ENCODE peak calls at places on chromosomes 16 and 17, in four cellular contexts. One of them, this sample, is unnamed. For H3K4me1, the result is how much of the 10 kb centered on the place peaks cover.

GRCh38 chr16:2231016-2231931 is 5.0 kb upstream of the DNASE1L2 start:
- DNase-seq in naive thymus-derived CD4-positive, alpha-beta T cell: no peak
- DNase-seq in GM23248: no peak
- DNase-seq in right lobe of liver: peak
- DNase-seq in this sample: no peak

GRCh38 chr17:58268326-58268725 is 12.4 kb downstream of the MPO start:
- DNase-seq in naive thymus-derived CD4-positive, alpha-beta T cell: no peak
- DNase-seq in right lobe of liver: no peak
- DNase-seq in GM23248: no peak
- DNase-seq in this sample: peak

GRCh38 chr17:1083451-1084187 is 86.7 kb downstream of the TIMM22 start:
- DNase-seq in GM23248: peak
- DNase-seq in naive thymus-derived CD4-positive, alpha-beta T cell: no peak
- DNase-seq in right lobe of liver: no peak
- DNase-seq in this sample: no peak

GRCh38 chr16:85394511-85395206 is 218.5 kb upstream of the GSE1 start:
- DNase-seq in naive thymus-derived CD4-positive, alpha-beta T cell: no peak
- DNase-seq in right lobe of liver: no peak
- DNase-seq in GM23248: no peak
- DNase-seq in this sample: no peak

GRCh38 chr16:4360538-4361021 is 9.5 kb upstream of the PAM16 start:
- DNase-seq in GM23248: peak
- DNase-seq in naive thymus-derived CD4-positive, alpha-beta T cell: no peak
- DNase-seq in right lobe of liver: no peak
- DNase-seq in this sample: peak

GRCh38 chr17:30263552-30264333 is 28.0 kb downstream of the BLMH start:
- DNase-seq in GM23248: peak
- DNase-seq in naive thymus-derived CD4-positive, alpha-beta T cell: no peak
- DNase-seq in right lobe of liver: peak
- DNase-seq in this sample: no peak

GRCh38 chr16:1941924-1942809 is 832 bp downstream of the MSRB1 start:
- DNase-seq in right lobe of liver: no peak
- DNase-seq in GM23248: peak
- DNase-seq in naive thymus-derived CD4-positive, alpha-beta T cell: no peak
- DNase-seq in this sample: peak

GRCh38 chr17:74531231-74531761 is at the start of gene CD300LB:
- DNase-seq in GM23248: no peak
- DNase-seq in naive thymus-derived CD4-positive, alpha-beta T cell: no peak
- DNase-seq in right lobe of liver: no peak
- DNase-seq in this sample: peak

GRCh38 chr16:46857261-46857962 is 26.4 kb upstream of the C16orf87 start:
- DNase-seq in naive thymus-derived CD4-positive, alpha-beta T cell: peak
- DNase-seq in GM23248: peak
- DNase-seq in right lobe of liver: no peak
- DNase-seq in this sample: no peak

GRCh38 chr16:78780808-78781207 is 681.4 kb downstream of the WWOX start:
- DNase-seq in GM23248: no peak
- DNase-seq in right lobe of liver: no peak
- DNase-seq in naive thymus-derived CD4-positive, alpha-beta T cell: no peak
- DNase-seq in this sample: no peak

GRCh38 chr17:81096741-81097133 is 61.8 kb downstream of the BAIAP2 start:
- DNase-seq in GM23248: no peak
- DNase-seq in naive thymus-derived CD4-positive, alpha-beta T cell: no peak
- DNase-seq in right lobe of liver: no peak
- DNase-seq in this sample: no peak

GRCh38 chr17:65742433-65743312 is 181.2 kb upstream of the AXIN2 start:
- DNase-seq in GM23248: peak
- DNase-seq in naive thymus-derived CD4-positive, alpha-beta T cell: peak
- DNase-seq in right lobe of liver: no peak
- DNase-seq in this sample: no peak

GRCh38 chr17:78105551-78105950 is 23.0 kb downstream of the TMC6 start:
- DNase-seq in right lobe of liver: no peak
- DNase-seq in GM23248: no peak
- DNase-seq in naive thymus-derived CD4-positive, alpha-beta T cell: no peak
- DNase-seq in this sample: no peak

GRCh38 chr17:50264263-50265113 is 9.8 kb upstream of the TMEM92 start:
- DNase-seq in right lobe of liver: no peak
- DNase-seq in GM23248: peak
- DNase-seq in naive thymus-derived CD4-positive, alpha-beta T cell: no peak
- DNase-seq in this sample: peak

GRCh38 chr16:49022351-49022963 is 259.2 kb downstream of the CBLN1 start:
- DNase-seq in GM23248: no peak
- DNase-seq in naive thymus-derived CD4-positive, alpha-beta T cell: no peak
- DNase-seq in right lobe of liver: no peak
- DNase-seq in this sample: no peak

GRCh38 chr17:77441130-77441920 is 300.6 kb downstream of the SEC14L1 start:
- DNase-seq in GM23248: no peak
- DNase-seq in naive thymus-derived CD4-positive, alpha-beta T cell: peak
- DNase-seq in right lobe of liver: peak
- DNase-seq in this sample: no peak

GRCh38 chr16:68668266-68668665 is 23.2 kb downstream of the CDH3 start:
- DNase-seq in GM23248: peak
- DNase-seq in naive thymus-derived CD4-positive, alpha-beta T cell: no peak
- DNase-seq in right lobe of liver: no peak
- DNase-seq in this sample: no peak

GRCh38 chr17:29179232-29180036 is 764 bp downstream of the MYO18A start:
- DNase-seq in naive thymus-derived CD4-positive, alpha-beta T cell: no peak
- DNase-seq in right lobe of liver: peak
- DNase-seq in GM23248: peak
- DNase-seq in this sample: peak

GRCh38 chr16:4262303-4262835 is 10.5 kb downstream of the TFAP4 start:
- DNase-seq in right lobe of liver: no peak
- DNase-seq in naive thymus-derived CD4-positive, alpha-beta T cell: no peak
- DNase-seq in GM23248: no peak
- DNase-seq in this sample: peak

GRCh38 chr17:78337244-78338109 is 22.4 kb downstream of the SOCS3 start:
- DNase-seq in naive thymus-derived CD4-positive, alpha-beta T cell: no peak
- DNase-seq in right lobe of liver: no peak
- DNase-seq in GM23248: peak
- DNase-seq in this sample: peak

GRCh38 chr17:7523033-7523432 is 25.8 kb upstream of the TNFSF12 start:
- DNase-seq in GM23248: peak
- DNase-seq in naive thymus-derived CD4-positive, alpha-beta T cell: peak
- DNase-seq in right lobe of liver: no peak
- DNase-seq in this sample: peak

GRCh38 chr16:30652718-30653117 is 2.0 kb downstream of the PRR14 start:
- DNase-seq in naive thymus-derived CD4-positive, alpha-beta T cell: no peak
- DNase-seq in GM23248: no peak
- DNase-seq in right lobe of liver: no peak
- DNase-seq in this sample: no peak

GRCh38 chr16:3807425-3808123 is 72.9 kb downstream of the CREBBP start:
- DNase-seq in right lobe of liver: no peak
- DNase-seq in GM23248: no peak
- DNase-seq in naive thymus-derived CD4-positive, alpha-beta T cell: peak
- DNase-seq in this sample: no peak

GRCh38 chr16:11121083-11121482 is 134.9 kb downstream of the SOCS1 start:
- DNase-seq in right lobe of liver: no peak
- DNase-seq in GM23248: no peak
- DNase-seq in naive thymus-derived CD4-positive, alpha-beta T cell: no peak
- DNase-seq in this sample: no peak

GRCh38 chr17:6474906-6475305 is 30.7 kb downstream of the PIMREG start:
- DNase-seq in right lobe of liver: no peak
- DNase-seq in GM23248: no peak
- DNase-seq in naive thymus-derived CD4-positive, alpha-beta T cell: no peak
- DNase-seq in this sample: no peak

GRCh38 chr17:45873728-45874127 is 20.6 kb upstream of the MAPT start:
- DNase-seq in right lobe of liver: no peak
- DNase-seq in naive thymus-derived CD4-positive, alpha-beta T cell: peak
- DNase-seq in GM23248: no peak
- DNase-seq in this sample: no peak

GRCh38 chr17:11240041-11240801 is 792 bp upstream of the SHISA6 start:
- DNase-seq in GM23248: peak
- DNase-seq in naive thymus-derived CD4-positive, alpha-beta T cell: no peak
- DNase-seq in right lobe of liver: no peak
- DNase-seq in this sample: peak

GRCh38 chr16:70331588-70332358 is 14.9 kb upstream of the DDX19A start:
- DNase-seq in GM23248: peak
- DNase-seq in right lobe of liver: no peak
- DNase-seq in naive thymus-derived CD4-positive, alpha-beta T cell: peak
- DNase-seq in this sample: peak

GRCh38 chr17:80029235-80029974 is 6.3 kb downstream of the TBC1D16 start:
- DNase-seq in right lobe of liver: peak
- DNase-seq in GM23248: peak
- DNase-seq in naive thymus-derived CD4-positive, alpha-beta T cell: no peak
- DNase-seq in this sample: peak

GRCh38 chr17:39011907-39012468 is 44.8 kb upstream of the FBXO47 start:
- DNase-seq in right lobe of liver: no peak
- DNase-seq in GM23248: no peak
- DNase-seq in naive thymus-derived CD4-positive, alpha-beta T cell: no peak
- DNase-seq in this sample: peak

GRCh38 chr17:20999044-20999573 is 43.7 kb downstream of the USP22 start:
- DNase-seq in naive thymus-derived CD4-positive, alpha-beta T cell: no peak
- DNase-seq in right lobe of liver: no peak
- DNase-seq in GM23248: peak
- DNase-seq in this sample: peak

GRCh38 chr16:59385953-59386352 is 651.8 kb upstream of the GOT2 start:
- DNase-seq in right lobe of liver: no peak
- DNase-seq in naive thymus-derived CD4-positive, alpha-beta T cell: no peak
- DNase-seq in GM23248: peak
- DNase-seq in this sample: no peak

GRCh38 chr17:79621151-79621940 is 10.5 kb upstream of the RBFOX3 start:
- DNase-seq in GM23248: no peak
- DNase-seq in right lobe of liver: peak
- DNase-seq in naive thymus-derived CD4-positive, alpha-beta T cell: no peak
- DNase-seq in this sample: peak

GRCh38 chr17:44023545-44024270 is 8.9 kb upstream of the TMEM101 start:
- DNase-seq in naive thymus-derived CD4-positive, alpha-beta T cell: no peak
- DNase-seq in GM23248: no peak
- DNase-seq in right lobe of liver: no peak
- DNase-seq in this sample: no peak

GRCh38 chr16:77945126-77945525 is 77.2 kb upstream of the CLEC3A start:
- DNase-seq in naive thymus-derived CD4-positive, alpha-beta T cell: no peak
- DNase-seq in GM23248: peak
- DNase-seq in right lobe of liver: no peak
- DNase-seq in this sample: no peak

GRCh38 chr16:536746-537145 is 9.2 kb downstream of the CAPN15 start:
- DNase-seq in naive thymus-derived CD4-positive, alpha-beta T cell: no peak
- DNase-seq in right lobe of liver: no peak
- DNase-seq in GM23248: no peak
- DNase-seq in this sample: no peak

GRCh38 chr17:61400058-61400785 is 579 bp downstream of the TBX2 start:
- DNase-seq in GM23248: peak
- DNase-seq in naive thymus-derived CD4-positive, alpha-beta T cell: no peak
- DNase-seq in right lobe of liver: no peak
- DNase-seq in this sample: peak

GRCh38 chr17:61401280-61402072 is 1.8 kb downstream of the TBX2 start:
- DNase-seq in GM23248: peak
- DNase-seq in right lobe of liver: no peak
- DNase-seq in naive thymus-derived CD4-positive, alpha-beta T cell: no peak
- DNase-seq in this sample: peak

GRCh38 chr17:61402978-61403845 is 3.6 kb downstream of the TBX2 start:
- DNase-seq in naive thymus-derived CD4-positive, alpha-beta T cell: no peak
- DNase-seq in right lobe of liver: no peak
- DNase-seq in GM23248: no peak
- DNase-seq in this sample: peak

GRCh38 chr17:61400786-61401279 is 1.2 kb downstream of the TBX2 start:
- DNase-seq in naive thymus-derived CD4-positive, alpha-beta T cell: no peak
- DNase-seq in right lobe of liver: no peak
- DNase-seq in GM23248: peak
- DNase-seq in this sample: peak

GRCh38 chr17:61402073-61402541 is 2.5 kb downstream of the TBX2 start:
- DNase-seq in GM23248: no peak
- DNase-seq in naive thymus-derived CD4-positive, alpha-beta T cell: no peak
- DNase-seq in right lobe of liver: no peak
- DNase-seq in this sample: peak
- H3K4me1 ChIP-seq in GM23248: under half
- H3K4me1 ChIP-seq in naive thymus-derived CD4-positive, alpha-beta T cell: under half
- H3K4me1 ChIP-seq in right lobe of liver: under half
- H3K4me1 ChIP-seq in this sample: under half

GRCh38 chr16:83807327-83807709 is 460 bp upstream of the HSBP1 start:
- DNase-seq in naive thymus-derived CD4-positive, alpha-beta T cell: no peak
- DNase-seq in GM23248: no peak
- DNase-seq in right lobe of liver: no peak
- DNase-seq in this sample: no peak

GRCh38 chr16:83806721-83807120 is 1.1 kb upstream of the HSBP1 start:
- DNase-seq in right lobe of liver: no peak
- DNase-seq in naive thymus-derived CD4-positive, alpha-beta T cell: no peak
- DNase-seq in GM23248: no peak
- DNase-seq in this sample: no peak

GRCh38 chr16:83804366-83804765 is 3.4 kb upstream of the HSBP1 start:
- DNase-seq in GM23248: no peak
- DNase-seq in naive thymus-derived CD4-positive, alpha-beta T cell: no peak
- DNase-seq in right lobe of liver: no peak
- DNase-seq in this sample: no peak

GRCh38 chr16:83807710-83808572 is at the start of gene HSBP1:
- DNase-seq in GM23248: peak
- DNase-seq in naive thymus-derived CD4-positive, alpha-beta T cell: peak
- DNase-seq in right lobe of liver: peak
- DNase-seq in this sample: peak

GRCh38 chr16:83806036-83806435 is 1.7 kb upstream of the HSBP1 start:
- DNase-seq in naive thymus-derived CD4-positive, alpha-beta T cell: no peak
- DNase-seq in right lobe of liver: no peak
- DNase-seq in GM23248: no peak
- DNase-seq in this sample: no peak
- H3K4me1 ChIP-seq in naive thymus-derived CD4-positive, alpha-beta T cell: under half
- H3K4me1 ChIP-seq in right lobe of liver: under half
- H3K4me1 ChIP-seq in GM23248: under half
- H3K4me1 ChIP-seq in this sample: under half

GRCh38 chr17:57213180-57213825 is 43.0 kb upstream of the MSI2 start:
- DNase-seq in GM23248: no peak
- DNase-seq in naive thymus-derived CD4-positive, alpha-beta T cell: no peak
- DNase-seq in right lobe of liver: no peak
- DNase-seq in this sample: no peak
- H3K4me1 ChIP-seq in GM23248: under half
- H3K4me1 ChIP-seq in naive thymus-derived CD4-positive, alpha-beta T cell: under half
- H3K4me1 ChIP-seq in right lobe of liver: under half
- H3K4me1 ChIP-seq in this sample: under half

DNA sequence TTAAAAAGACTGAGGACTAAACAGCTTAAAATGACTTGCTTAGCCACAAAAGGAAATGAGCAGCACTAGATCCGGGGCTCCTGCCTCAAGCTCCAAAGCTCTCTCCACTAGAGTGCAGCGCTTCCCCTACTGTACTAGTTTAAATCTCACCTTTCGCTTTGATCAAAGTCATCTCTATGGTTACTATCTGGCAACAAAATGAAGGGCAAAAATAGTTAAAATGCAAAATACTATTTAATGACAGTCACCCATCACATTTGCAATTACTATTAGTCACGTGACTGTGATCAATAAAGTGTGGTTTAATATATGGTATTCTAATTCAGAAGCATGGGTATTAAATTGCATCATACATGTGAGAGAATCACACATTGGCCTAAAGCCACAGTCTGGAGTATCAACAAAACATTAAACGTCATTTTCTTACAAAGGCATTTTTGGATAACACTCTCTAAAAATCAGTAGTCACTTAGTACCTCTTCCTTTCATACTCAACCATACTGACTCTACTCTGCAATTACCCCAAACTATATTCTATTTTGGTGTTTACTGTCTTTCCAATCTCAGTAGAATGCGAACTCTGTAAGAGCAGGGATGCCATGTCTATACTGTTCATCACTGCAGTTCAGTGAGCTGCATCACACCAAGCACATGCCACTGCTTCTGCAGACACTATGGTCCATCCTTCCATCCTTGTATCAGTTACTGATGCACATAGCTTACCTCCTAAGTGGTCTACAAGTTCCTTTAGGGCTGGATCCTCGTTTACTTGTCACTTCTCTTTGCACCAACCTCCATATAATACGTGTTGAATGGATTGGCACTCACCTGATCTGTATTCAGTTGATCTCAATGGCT is 6.2 kb downstream of the PSMD12 start:
- DNase-seq in GM23248: peak
- DNase-seq in right lobe of liver: no peak
- DNase-seq in naive thymus-derived CD4-positive, alpha-beta T cell: peak
- DNase-seq in this sample: peak
- H3K4me1 ChIP-seq in GM23248: under half
- H3K4me1 ChIP-seq in right lobe of liver: under half
- H3K4me1 ChIP-seq in naive thymus-derived CD4-positive, alpha-beta T cell: under half
- H3K4me1 ChIP-seq in this sample: under half